ENCODE peak calls at places on chromosomes 1 and 21, in seven cellular contexts. P, I, N, K, U, A and E are unnamed samples.

GRCh38 chr1:47934243-47934805 is 62.9 kb downstream of the TRABD2B start:
- DNase-seq in P (no peak), I (no peak), N (peak; percentile 97), K (peak; percentile 81), U (no peak), A (no peak), E (no peak)

GRCh38 chr1:12384836-12385456 is 155.1 kb downstream of the VPS13D start:
- DNase-seq in P (no peak), I (peak; percentile 22), N (no peak), K (no peak), U (no peak), A (no peak), E (no peak)

GRCh38 chr1:85289207-85289847 is 12.9 kb upstream of the BCL10 start:
- DNase-seq in P (peak; percentile 92), I (no peak), N (peak; percentile 98), K (peak; percentile 96), U (no peak), A (no peak), E (no peak)

GRCh38 chr1:184222561-184223157 is 164.2 kb upstream of the C1orf21 start:
- DNase-seq in P (no peak), I (peak; percentile 27), N (peak; percentile 60), K (peak; percentile 63), U (peak; percentile 58), A (peak; percentile 47), E (no peak)

GRCh38 chr1:23459338-23459757 is 24.6 kb downstream of the ASAP3 start:
- DNase-seq in P (no peak), I (no peak), N (no peak), K (no peak), U (no peak), A (no peak), E (no peak)

GRCh38 chr1:232868793-232869491 is 63.7 kb downstream of the MAP10 start:
- DNase-seq in P (peak; percentile 73), I (no peak), N (peak; percentile 94), K (peak; percentile 90), U (no peak), A (peak; percentile 77), E (no peak)

GRCh38 chr1:201310986-201311355 is 27.7 kb downstream of the PKP1 start:
- DNase-seq in P (peak; percentile 99), I (no peak), N (no peak), K (no peak), U (no peak), A (peak; percentile 5), E (no peak)

GRCh38 chr21:16075594-16076282 is 346.0 kb downstream of the USP25 start:
- DNase-seq in P (no peak), I (no peak), N (no peak), K (peak; percentile 15), U (no peak), A (no peak), E (no peak)

GRCh38 chr1:13950637-13951036 is 250.6 kb downstream of the PRDM2 start:
- DNase-seq in P (no peak), I (no peak), N (no peak), K (no peak), U (no peak), A (no peak), E (no peak)

GRCh38 chr1:40699787-40700186 is 8.3 kb downstream of the NFYC start:
- DNase-seq in P (no peak), I (no peak), N (no peak), K (no peak), U (peak; percentile 51), A (no peak), E (no peak)

GRCh38 chr1:154471304-154471703 is 30.7 kb upstream of the TDRD10 start:
- DNase-seq in P (no peak), I (no peak), N (no peak), K (no peak), U (no peak), A (no peak), E (no peak)

GRCh38 chr1:36924282-36924791 is 110.0 kb downstream of the GRIK3 start:
- DNase-seq in P (no peak), I (peak; percentile 25), N (peak; percentile 3), K (peak; percentile 8), U (peak; percentile 45), A (peak; percentile 70), E (peak; percentile 14)